ENCODE peak calls at places on chromosomes 4 and X, in nine cellular contexts. K, G, E, O, C, F, J, T and V are unnamed samples.

GRCh38 chr4:142509881-142510280 is 336.2 kb downstream of the INPP4B start:
- DNase-seq in K (no peak), G (no peak), E (no peak), O (no peak), C (no peak), F (no peak), J (no peak), T (no peak), V (no peak)

GRCh38 chr4:111755571-111755970 is 389.7 kb upstream of the FAM241A start:
- DNase-seq in K (no peak), G (no peak), E (no peak), O (no peak), C (no peak), F (no peak), J (no peak), T (no peak), V (no peak)

GRCh38 chrX:1481636-1482529 is 29.2 kb upstream of the ASMTL start:
- DNase-seq in K (peak), G (peak), E (peak), O (peak), C (no peak), F (no peak), J (peak), T (no peak), V (peak)

GRCh38 chr4:154732669-154733068 is 11.1 kb upstream of the LRAT start:
- DNase-seq in K (no peak), G (no peak), E (no peak), O (no peak), C (no peak), F (no peak), J (no peak), T (no peak), V (no peak)

GRCh38 chrX:2894885-2895292 is 34.2 kb downstream of the ARSD start:
- DNase-seq in K (peak), G (no peak), E (no peak), O (no peak), C (no peak), F (no peak), J (no peak), T (no peak), V (peak)

GRCh38 chrX:6810796-6811195 is 275.9 kb upstream of the VCX3A start:
- DNase-seq in K (no peak), G (no peak), E (no peak), O (no peak), C (no peak), F (no peak), J (no peak), T (no peak), V (no peak)

GRCh38 chr4:100289530-100289888 is 99.2 kb upstream of the DDIT4L start:
- DNase-seq in K (no peak), G (no peak), E (no peak), O (no peak), C (no peak), F (no peak), J (no peak), T (no peak), V (no peak)

GRCh38 chr4:6125103-6125651 is 75.2 kb downstream of the JAKMIP1 start:
- DNase-seq in K (no peak), G (no peak), E (no peak), O (peak), C (no peak), F (no peak), J (no peak), T (no peak), V (no peak)

GRCh38 chrX:51802917-51803688 is 59.9 kb downstream of the GSPT2 start:
- DNase-seq in K (peak), G (peak), E (peak), O (peak), C (no peak), F (peak), J (peak), T (no peak), V (peak)

GRCh38 chr4:82694106-82694505 is 104.5 kb downstream of the SCD5 start:
- DNase-seq in K (no peak), G (no peak), E (no peak), O (no peak), C (no peak), F (no peak), J (no peak), T (no peak), V (no peak)

GRCh38 chrX:103585421-103586313 is at the start of gene TCEAL4:
- DNase-seq in K (peak), G (peak), E (no peak), O (peak), C (peak), F (no peak), J (peak), T (peak), V (peak)

GRCh38 chr4:113837397-113837796 is 75.9 kb upstream of the CAMK2D start:
- DNase-seq in K (no peak), G (peak), E (no peak), O (no peak), C (no peak), F (no peak), J (no peak), T (no peak), V (no peak)

GRCh38 chrX:124388562-124388961 is 42.2 kb downstream of the SH2D1A start:
- DNase-seq in K (peak), G (peak), E (peak), O (no peak), C (no peak), F (peak), J (peak), T (no peak), V (peak)

GRCh38 chr4:19888587-19888986 is 363.1 kb upstream of the SLIT2 start:
- DNase-seq in K (no peak), G (no peak), E (no peak), O (no peak), C (no peak), F (peak), J (no peak), T (no peak), V (no peak)

GRCh38 chrX:105190252-105190853 is 30.1 kb downstream of the TEX13A start:
- DNase-seq in K (peak), G (no peak), E (no peak), O (no peak), C (no peak), F (peak), J (no peak), T (no peak), V (peak)

GRCh38 chr4:48047421-48047844 is 30.9 kb downstream of the NIPAL1 start:
- DNase-seq in K (peak), G (no peak), E (no peak), O (no peak), C (no peak), F (no peak), J (no peak), T (no peak), V (no peak)

GRCh38 chrX:57902633-57903032 is 7.6 kb downstream of the ZXDA start:
- DNase-seq in K (no peak), G (no peak), E (no peak), O (no peak), C (no peak), F (no peak), J (no peak), T (no peak), V (no peak)

GRCh38 chr4:4577359-4577875 is 35.6 kb upstream of the STX18 start:
- DNase-seq in K (no peak), G (no peak), E (no peak), O (no peak), C (no peak), F (no peak), J (no peak), T (no peak), V (no peak)

DNA sequence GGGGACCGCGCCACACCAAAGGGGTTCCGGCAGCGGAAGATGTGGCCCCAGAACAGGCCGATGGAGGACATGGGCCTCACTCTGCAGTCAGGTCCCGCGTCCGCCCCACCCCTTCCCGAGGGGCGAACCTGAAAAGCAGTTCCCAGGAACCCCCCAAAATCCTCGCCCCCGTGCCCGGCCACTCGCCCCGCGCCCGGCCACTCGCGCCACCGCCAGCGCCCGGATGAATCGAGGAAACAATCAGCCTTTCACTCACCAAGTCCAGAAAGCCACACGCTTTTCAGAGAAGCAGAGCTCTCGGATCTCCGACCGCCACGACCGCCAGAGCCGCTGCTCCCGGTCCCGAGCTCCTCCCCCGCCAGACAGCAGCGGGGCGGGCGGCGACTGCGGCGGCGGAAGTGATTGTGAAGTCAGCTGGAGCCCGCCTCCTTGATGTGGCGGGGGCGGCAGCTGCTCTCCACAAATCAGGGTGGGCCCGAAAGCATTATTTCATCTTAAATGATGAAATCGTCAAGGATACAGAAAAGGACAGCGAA is at the start of gene PJA1:
- DNase-seq in K (peak), G (peak), E (no peak), O (peak), C (peak), F (peak), J (peak), T (peak), V (peak)
- TF ChIP-seq POLR2A in K (peak), G (peak), E (no peak), O (no peak), C (peak), F (peak), J (no peak), T (peak), V (peak)

DNA sequence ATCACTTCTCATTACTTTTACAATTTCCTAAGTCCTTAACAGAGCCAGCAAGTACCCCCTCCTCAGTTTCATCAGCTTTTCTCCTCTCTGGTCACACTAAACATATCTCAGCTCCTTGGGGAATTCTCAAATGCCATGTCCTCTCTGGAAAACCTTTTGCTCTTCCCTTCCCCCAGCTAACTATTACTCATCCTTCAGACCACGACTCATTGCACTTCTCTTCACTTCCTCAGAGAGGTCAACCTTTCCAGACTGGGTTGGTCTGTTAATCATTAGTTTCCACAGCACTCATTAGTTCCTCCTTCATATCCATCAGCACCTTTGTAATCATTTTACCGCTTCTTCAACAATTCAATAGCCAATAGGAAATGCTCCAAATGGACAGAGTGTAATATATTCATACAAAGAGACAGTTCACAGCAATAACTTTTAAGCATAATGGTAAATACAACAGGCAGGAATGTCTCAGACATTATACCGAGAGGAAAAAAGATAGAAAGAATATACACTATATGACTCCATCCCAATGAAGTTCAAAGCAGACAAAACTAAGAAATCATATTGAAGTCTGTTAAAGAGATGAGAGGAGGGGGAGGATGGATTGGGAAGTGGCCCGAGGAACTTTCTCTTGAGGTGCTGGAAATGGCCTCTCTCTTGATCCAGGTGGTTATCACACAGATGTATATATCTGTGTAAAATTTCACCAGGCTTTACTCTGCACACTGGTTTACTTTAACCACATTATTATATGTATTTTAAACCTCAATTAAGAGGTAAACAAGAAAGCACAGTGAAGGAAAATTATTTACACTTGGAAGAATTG is 39.6 kb downstream of the DDX60L start:
- DNase-seq in K (no peak), G (peak), E (peak), O (no peak), C (no peak), F (no peak), J (no peak), T (no peak), V (no peak)
- H3K27ac ChIP-seq in K (no peak), G (peak), E (peak), O (no peak), C (no peak), F (no peak), J (no peak), T (no peak), V (no peak)

GRCh38 chr4:69800599-69800998 is 40.2 kb upstream of the SULT1B1 start:
- DNase-seq in K (no peak), G (no peak), E (no peak), O (no peak), C (no peak), F (no peak), J (no peak), T (no peak), V (no peak)

GRCh38 chr4:69799337-69799736 is 38.9 kb upstream of the SULT1B1 start:
- DNase-seq in K (no peak), G (no peak), E (no peak), O (no peak), C (no peak), F (no peak), J (no peak), T (no peak), V (no peak)
- TF ChIP-seq POLR2A in K (no peak), G (no peak), E (no peak), O (no peak), C (no peak), F (no peak), J (no peak), T (no peak), V (no peak)

DNA sequence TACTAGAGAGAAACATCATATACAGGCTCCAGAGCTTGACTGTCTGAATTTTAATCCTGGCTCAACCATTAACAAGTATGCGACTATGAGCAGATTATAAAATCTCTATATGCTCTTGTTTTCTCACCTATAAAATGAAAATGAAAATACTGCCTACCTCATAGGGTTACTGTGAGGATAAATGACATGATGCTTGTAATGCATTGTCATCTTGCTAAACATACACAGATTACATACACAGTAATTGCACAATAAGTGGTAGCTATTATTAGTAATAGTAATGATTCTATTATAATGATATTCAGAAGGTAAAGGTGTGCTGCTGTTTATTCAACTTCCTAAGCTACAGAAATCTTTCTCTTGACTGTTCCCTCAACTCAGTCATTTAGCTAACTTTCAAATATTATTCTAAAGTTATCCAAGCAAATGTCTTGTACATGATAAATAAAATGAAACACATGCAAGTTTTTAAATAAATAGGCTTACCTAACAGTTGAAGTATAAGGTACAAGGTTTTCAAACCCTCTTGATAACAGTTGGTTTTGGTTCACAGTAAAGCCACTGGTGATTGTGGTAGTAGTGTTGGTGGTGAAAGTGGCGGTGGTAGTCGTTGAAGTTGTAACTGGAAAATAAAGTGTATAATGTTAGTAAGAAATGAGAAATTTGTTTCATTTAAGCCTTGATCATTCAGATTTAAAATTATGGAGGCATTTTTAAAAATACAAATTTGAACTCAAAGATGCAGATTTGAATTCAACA is 38.9 kb downstream of the NUP62CL start:
- DNase-seq in K (no peak), G (no peak), E (no peak), O (no peak), C (no peak), F (no peak), J (no peak), T (no peak), V (no peak)
- H3K27ac ChIP-seq in K (no peak), G (no peak), E (no peak), O (no peak), C (no peak), F (no peak), J (no peak), T (no peak), V (no peak)